ENCODE peak calls at places on chromosomes 5 and 9, in seven cellular contexts. One of them, this sample, is unnamed.

GRCh38 chr5:150346592-150346991 is 10.9 kb upstream of the TCOF1 start:
- DNase-seq in brain microvascular endothelial cell: no peak
- DNase-seq in left cardiac atrium: no peak
- DNase-seq in NCI-H510A treated with DMSO at 0.1 percent for 48 hours: no peak
- DNase-seq in A172: no peak
- DNase-seq in kidney tubule cell: no peak
- DNase-seq in iPS-NIHi11: no peak
- DNase-seq in this sample: no peak

GRCh38 chr5:30050056-30050815 is 1143.2 kb upstream of the CDH6 start:
- DNase-seq in A172: no peak
- DNase-seq in left cardiac atrium: no peak
- DNase-seq in iPS-NIHi11: no peak
- DNase-seq in kidney tubule cell: no peak
- DNase-seq in brain microvascular endothelial cell: peak
- DNase-seq in NCI-H510A treated with DMSO at 0.1 percent for 48 hours: no peak
- DNase-seq in this sample: no peak

GRCh38 chr5:114989512-114989911 is 180.2 kb downstream of the TRIM36 start:
- DNase-seq in NCI-H510A treated with DMSO at 0.1 percent for 48 hours: no peak
- DNase-seq in iPS-NIHi11: no peak
- DNase-seq in brain microvascular endothelial cell: no peak
- DNase-seq in kidney tubule cell: no peak
- DNase-seq in left cardiac atrium: no peak
- DNase-seq in A172: no peak
- DNase-seq in this sample: no peak

GRCh38 chr5:160513485-160513884 is 91.8 kb downstream of the PTTG1 start:
- DNase-seq in NCI-H510A treated with DMSO at 0.1 percent for 48 hours: no peak
- DNase-seq in kidney tubule cell: no peak
- DNase-seq in brain microvascular endothelial cell: no peak
- DNase-seq in left cardiac atrium: no peak
- DNase-seq in iPS-NIHi11: no peak
- DNase-seq in A172: no peak
- DNase-seq in this sample: no peak

GRCh38 chr5:93164690-93165089 is 416.3 kb downstream of the NR2F1-AS1 start:
- DNase-seq in brain microvascular endothelial cell: peak
- DNase-seq in left cardiac atrium: no peak
- DNase-seq in A172: peak
- DNase-seq in kidney tubule cell: peak
- DNase-seq in NCI-H510A treated with DMSO at 0.1 percent for 48 hours: no peak
- DNase-seq in iPS-NIHi11: no peak
- DNase-seq in this sample: peak

GRCh38 chr5:62647241-62647640 is 68.6 kb downstream of the LRRC70 start:
- DNase-seq in iPS-NIHi11: no peak
- DNase-seq in NCI-H510A treated with DMSO at 0.1 percent for 48 hours: no peak
- DNase-seq in A172: no peak
- DNase-seq in kidney tubule cell: no peak
- DNase-seq in left cardiac atrium: no peak
- DNase-seq in brain microvascular endothelial cell: no peak
- DNase-seq in this sample: no peak

GRCh38 chr5:61538722-61539501 is 206.9 kb downstream of the ZSWIM6 start:
- DNase-seq in NCI-H510A treated with DMSO at 0.1 percent for 48 hours: no peak
- DNase-seq in A172: no peak
- DNase-seq in iPS-NIHi11: no peak
- DNase-seq in left cardiac atrium: no peak
- DNase-seq in kidney tubule cell: no peak
- DNase-seq in brain microvascular endothelial cell: no peak
- DNase-seq in this sample: no peak

GRCh38 chr9:19431361-19432171 is 22.8 kb downstream of the ACER2 start:
- DNase-seq in iPS-NIHi11: no peak
- DNase-seq in NCI-H510A treated with DMSO at 0.1 percent for 48 hours: no peak
- DNase-seq in A172: no peak
- DNase-seq in kidney tubule cell: no peak
- DNase-seq in left cardiac atrium: peak
- DNase-seq in brain microvascular endothelial cell: no peak
- DNase-seq in this sample: no peak

GRCh38 chr9:137045294-137046093 is 483 bp downstream of the NPDC1 start:
- DNase-seq in kidney tubule cell: peak
- DNase-seq in brain microvascular endothelial cell: peak
- DNase-seq in NCI-H510A treated with DMSO at 0.1 percent for 48 hours: no peak
- DNase-seq in left cardiac atrium: no peak
- DNase-seq in A172: no peak
- DNase-seq in iPS-NIHi11: peak
- DNase-seq in this sample: no peak

GRCh38 chr9:114035845-114036785 is 42.0 kb downstream of the AMBP start:
- DNase-seq in iPS-NIHi11: no peak
- DNase-seq in NCI-H510A treated with DMSO at 0.1 percent for 48 hours: no peak
- DNase-seq in brain microvascular endothelial cell: no peak
- DNase-seq in kidney tubule cell: no peak
- DNase-seq in A172: no peak
- DNase-seq in left cardiac atrium: no peak
- DNase-seq in this sample: no peak

GRCh38 chr9:132588098-132588497 is 5.7 kb downstream of the BARHL1 start:
- DNase-seq in kidney tubule cell: no peak
- DNase-seq in brain microvascular endothelial cell: no peak
- DNase-seq in A172: no peak
- DNase-seq in NCI-H510A treated with DMSO at 0.1 percent for 48 hours: no peak
- DNase-seq in left cardiac atrium: no peak
- DNase-seq in iPS-NIHi11: no peak
- DNase-seq in this sample: no peak

GRCh38 chr9:135275163-135275925 is 187.9 kb downstream of the OLFM1 start:
- DNase-seq in A172: no peak
- DNase-seq in brain microvascular endothelial cell: no peak
- DNase-seq in NCI-H510A treated with DMSO at 0.1 percent for 48 hours: no peak
- DNase-seq in left cardiac atrium: no peak
- DNase-seq in iPS-NIHi11: no peak
- DNase-seq in kidney tubule cell: no peak
- DNase-seq in this sample: no peak

This sample was measured in RCC 7860.